ENCODE peak calls at places on chromosomes 16 and 17, in four cellular contexts. A, V, T and G are unnamed samples.

GRCh38 chr16:89190150-89190958 is 10.0 kb downstream of the SLC22A31 start:
- DNase-seq in V (no peak), T (no peak), A (no peak), G (no peak)

GRCh38 chr16:86480444-86480843 is 29.9 kb upstream of the FOXF1 start:
- DNase-seq in T (no peak), A (no peak), V (no peak), G (no peak)

GRCh38 chr17:76281573-76282371 is 16.6 kb downstream of the UBALD2 start:
- DNase-seq in T (no peak), A (no peak), V (no peak), G (no peak)

GRCh38 chr16:8200839-8201238 is 389.5 kb downstream of the TMEM114 start:
- DNase-seq in A (no peak), T (no peak), V (no peak), G (no peak)

GRCh38 chr16:85649411-85649977 is 36.4 kb downstream of the GSE1 start:
- DNase-seq in A (no peak), V (no peak), T (no peak), G (no peak)

GRCh38 chr16:27685802-27686201 is 135.9 kb downstream of the KATNIP start:
- DNase-seq in A (no peak), T (no peak), V (peak; percentile 5), G (no peak)

GRCh38 chr17:16135461-16135860 is 79.9 kb downstream of the NCOR1 start:
- DNase-seq in T (no peak), A (no peak), V (no peak), G (no peak)

GRCh38 chr17:80247561-80247960 is 13.1 kb upstream of the RNF213 start:
- DNase-seq in V (no peak), A (no peak), T (peak; percentile 12), G (no peak)

GRCh38 chr17:9002610-9003354 is 18.5 kb upstream of the NTN1 start:
- DNase-seq in T (no peak), A (no peak), V (no peak), G (no peak)

GRCh38 chr16:4309833-4310266 is 6.0 kb upstream of the GLIS2 start:
- DNase-seq in T (peak; percentile 47), A (no peak), V (peak; percentile 74), G (no peak)

GRCh38 chr16:4316103-4316731 is 350 bp downstream of the GLIS2 start:
- DNase-seq in V (no peak), T (no peak), A (no peak), G (no peak)

GRCh38 chr17:34275881-34276280 is 5.9 kb downstream of the CCL7 start:
- DNase-seq in A (peak; percentile 73), V (no peak), T (no peak), G (peak; percentile 79)

GRCh38 chr16:22120440-22120839 is 28.1 kb downstream of the VWA3A start:
- DNase-seq in T (no peak), A (no peak), V (no peak), G (no peak)

GRCh38 chr16:87210949-87211348 is 106.2 kb downstream of the C16orf95 start:
- DNase-seq in A (no peak), T (no peak), V (no peak), G (no peak)

GRCh38 chr16:84885024-84885910 is 65.5 kb downstream of the CRISPLD2 start:
- DNase-seq in T (no peak), V (no peak), A (no peak), G (no peak)

GRCh38 chr17:46108120-46108519 is 85.1 kb downstream of the KANSL1 start:
- DNase-seq in T (no peak), A (no peak), V (no peak), G (no peak)

GRCh38 chr16:77306050-77306616 is 106.9 kb downstream of the SYCE1L start:
- DNase-seq in T (no peak), A (no peak), V (no peak), G (no peak)

GRCh38 chr17:34011599-34011998 is 243.5 kb upstream of the CCL2 start:
- DNase-seq in T (no peak), A (no peak), V (no peak), G (no peak)

GRCh38 chr17:17537311-17538099 is 41.3 kb upstream of the RASD1 start:
- DNase-seq in T (no peak), V (no peak), A (no peak), G (no peak)

GRCh38 chr16:75265911-75266701 is 14.7 kb upstream of the BCAR1 start:
- DNase-seq in V (peak; percentile 80), T (peak; percentile 48), A (no peak), G (no peak)

GRCh38 chr16:88537864-88538263 is 32.3 kb upstream of the ZC3H18 start:
- DNase-seq in V (no peak), A (no peak), T (no peak), G (no peak)

GRCh38 chr17:50033316-50033715 is 22.6 kb upstream of the ITGA3 start:
- DNase-seq in A (no peak), V (no peak), T (peak; percentile 47), G (no peak)

GRCh38 chr16:58717994-58718393 is 16.1 kb downstream of the GOT2 start:
- DNase-seq in T (no peak), A (no peak), V (no peak), G (no peak)

GRCh38 chr16:13552062-13552959 is 367.6 kb upstream of the ERCC4 start:
- DNase-seq in T (no peak), A (no peak), V (no peak), G (no peak)
- TF ChIP-seq CTCF in T (no peak), A (no peak), V (no peak), G (no peak)

GRCh38 chr16:31456988-31457360 is 2.3 kb upstream of the ARMC5 start:
- DNase-seq in V (no peak), A (no peak), T (peak; percentile 11), G (no peak)
- H3K4me3 ChIP-seq in V (no peak overlapping the region), A (peak overlapping the region; percentile 5), T (no peak overlapping the region), G (no peak overlapping the region)

DNA sequence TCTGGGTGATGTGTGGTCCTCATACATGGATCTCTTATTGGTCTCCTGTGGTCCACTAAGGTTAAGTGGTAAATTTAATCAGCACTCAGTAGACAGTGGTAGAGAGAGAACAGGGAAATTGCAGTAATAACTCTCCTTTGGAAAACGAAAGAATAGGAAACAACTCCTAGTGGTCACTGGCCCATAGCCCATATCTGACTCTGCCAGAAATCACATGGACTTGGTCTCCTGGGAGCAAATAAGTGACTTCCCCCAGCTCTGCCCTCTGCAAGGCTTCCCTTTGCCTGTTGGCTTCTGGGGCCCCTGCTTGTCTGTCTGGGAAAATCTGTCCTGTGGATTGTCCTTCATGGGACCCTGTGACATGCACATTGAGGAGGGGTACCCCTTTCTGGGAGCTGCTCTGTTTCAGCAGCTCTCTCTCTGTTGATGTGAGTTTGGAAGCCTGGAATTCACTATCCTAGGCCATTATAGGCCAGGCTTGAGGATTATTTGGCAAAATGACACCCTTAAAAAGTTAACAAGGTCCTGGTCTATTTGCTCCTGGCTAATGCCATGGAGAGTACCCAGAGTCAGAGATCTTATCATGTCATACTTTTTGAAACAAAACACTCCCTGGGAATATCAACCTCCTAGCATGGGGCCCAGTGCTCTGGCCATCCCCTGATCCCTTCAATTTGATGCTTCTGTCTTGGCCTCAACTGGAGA is 58.0 kb upstream of the HNF1B start:
- DNase-seq in T (peak; percentile 34), A (peak; percentile 44), V (peak; percentile 55), G (no peak)
- TF ChIP-seq CTCF in T (no peak), A (no peak), V (no peak), G (no peak)

DNA sequence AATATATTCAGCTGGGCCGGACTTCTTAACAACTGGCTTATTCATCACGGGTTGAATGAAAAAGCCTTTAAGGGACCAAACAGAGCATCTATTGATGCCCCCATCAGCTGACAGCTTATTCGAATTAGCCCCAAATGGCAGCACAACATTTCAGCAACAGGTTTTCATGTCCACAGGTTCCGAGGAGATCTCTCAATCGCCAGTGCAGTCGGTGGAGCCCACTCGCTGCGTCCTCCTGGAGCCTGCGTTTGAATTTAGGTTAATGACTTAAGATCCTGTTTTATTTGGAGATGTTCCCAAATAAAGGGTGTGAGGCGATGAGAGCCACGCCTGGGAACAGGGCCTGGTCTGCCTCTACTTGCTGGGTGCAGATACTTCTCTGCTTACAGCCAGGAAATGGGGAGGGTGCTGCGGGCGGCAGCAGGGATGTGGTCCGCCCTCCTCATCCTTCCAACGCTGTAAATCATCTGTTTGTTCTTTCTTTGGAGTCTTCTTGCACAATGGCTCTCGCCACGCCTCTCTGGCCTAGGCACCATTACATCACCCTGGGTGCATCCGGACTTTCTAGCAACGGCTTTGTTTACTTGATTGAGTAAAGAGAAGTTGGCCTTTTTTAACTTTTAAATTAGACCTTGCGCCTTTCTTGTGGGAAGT is 22.6 kb downstream of the NDE1 start:
- DNase-seq in T (peak; percentile 98), A (peak; percentile 92), V (peak; percentile 85), G (peak; percentile 90)
- H3K4me3 ChIP-seq in T (peak overlapping the region; percentile 8), A (no peak overlapping the region), V (no peak overlapping the region), G (peak overlapping the region; percentile 26)

GRCh38 chr17:7351665-7352558 is at the start of gene KCTD11:
- DNase-seq in A (peak; percentile 65), T (peak; percentile 92), V (peak; percentile 94), G (peak; percentile 62)
- TF ChIP-seq CTCF in A (peak; percentile 72), T (peak; percentile 62), V (peak; percentile 58), G (peak; percentile 75)

DNA sequence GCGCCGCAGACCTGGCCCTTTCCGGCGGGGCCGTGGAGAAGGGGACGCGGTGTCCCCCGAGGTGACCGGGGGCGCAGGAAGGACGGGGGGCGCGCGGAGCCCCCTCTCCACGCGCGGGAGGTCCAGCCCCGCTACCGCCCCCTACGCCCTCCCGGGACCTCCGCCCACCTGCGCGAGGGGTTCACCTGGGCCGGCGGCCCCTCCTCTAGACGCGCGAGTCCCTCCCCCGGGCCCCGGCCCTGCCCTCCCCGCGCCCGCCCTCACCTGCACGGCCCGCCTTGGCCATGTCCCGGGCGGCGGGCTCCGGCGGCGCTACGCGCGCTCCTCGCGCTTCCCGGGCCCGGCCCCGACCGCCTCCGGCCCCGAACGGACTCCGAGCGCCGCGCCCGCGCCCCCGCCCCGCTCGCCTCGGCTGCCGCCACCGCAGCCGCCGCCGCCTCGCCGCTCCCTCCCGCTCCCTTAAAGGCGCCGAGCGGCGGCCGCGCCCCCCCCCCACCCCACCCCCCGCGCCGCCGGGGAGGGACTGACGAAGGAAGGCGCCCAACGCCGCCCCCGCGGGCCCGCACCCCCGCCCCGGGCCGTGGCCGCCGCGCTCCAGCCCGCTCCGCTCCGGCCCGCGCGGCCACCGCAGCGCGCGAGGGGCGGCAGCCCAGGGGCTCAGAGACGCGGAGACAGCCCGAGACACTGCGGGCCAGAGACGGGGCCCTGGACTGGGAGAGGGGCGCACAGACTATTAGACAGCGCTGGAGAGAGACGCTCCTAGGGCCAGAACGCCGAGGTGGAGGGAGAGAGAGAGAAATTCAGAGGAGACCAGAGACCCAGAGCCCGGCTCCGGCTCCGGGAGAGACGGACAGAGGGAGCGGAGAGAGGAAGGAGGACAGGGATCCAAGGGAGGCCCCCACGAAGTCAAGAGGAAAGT is at the start of gene PITPNM3:
- DNase-seq in A (no peak), T (no peak), V (no peak), G (no peak)
- H3K4me3 ChIP-seq in A (peak within 1 kb of the TSS; percentile 37), T (peak within 1 kb of the TSS; percentile 52), V (no peak within 1 kb of the TSS), G (peak within 1 kb of the TSS; percentile 42)

DNA sequence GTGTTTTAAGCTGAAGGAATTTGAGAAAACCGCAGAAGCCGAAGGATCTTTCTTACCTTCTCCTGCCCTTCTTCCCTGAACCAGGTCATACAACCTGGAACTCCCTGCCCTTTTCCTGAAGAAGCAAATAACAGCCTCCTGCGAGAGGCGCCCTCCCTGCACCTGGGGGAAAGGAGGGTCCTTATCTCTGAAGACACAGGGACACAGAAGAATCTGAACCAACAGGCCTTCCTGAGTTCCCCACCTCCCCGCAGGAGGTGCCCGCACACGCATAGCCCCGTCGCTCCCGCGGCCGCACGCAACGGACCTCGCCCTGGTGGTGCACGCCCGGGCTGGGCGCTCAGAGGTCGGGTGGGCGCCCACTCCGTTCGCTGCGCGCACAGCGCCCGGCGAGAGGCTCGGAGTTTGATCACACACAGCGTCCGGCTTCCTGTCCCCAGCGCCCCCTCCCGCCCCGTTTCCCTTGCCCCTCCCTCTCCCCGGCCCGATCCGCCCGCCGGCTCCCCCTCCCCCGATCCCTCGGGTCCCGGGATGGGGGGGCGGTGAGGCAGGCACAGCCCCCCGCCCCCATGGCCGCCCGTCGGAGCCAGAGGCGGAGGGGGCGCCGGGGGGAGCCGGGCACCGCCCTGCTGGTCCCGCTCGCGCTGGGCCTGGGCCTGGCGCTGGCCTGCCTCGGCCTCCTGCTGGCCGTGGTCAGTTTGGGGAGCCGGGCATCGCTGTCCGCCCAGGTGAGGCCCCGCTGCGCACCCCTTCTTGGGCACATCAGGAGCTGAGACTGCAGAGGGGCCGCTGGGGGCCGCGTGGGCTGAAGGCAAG is at the start of gene TNFSF12:
- DNase-seq in T (peak; percentile 70), V (peak; percentile 67), A (no peak), G (no peak)
- TF ChIP-seq CTCF in T (peak; percentile 28), V (peak; percentile 36), A (peak; percentile 13), G (peak; percentile 44)